ENCODE peak calls at places on chromosomes 5 and 9, in ten cellular contexts. D, B, T, I, M, O, K, X, P and J are unnamed samples.

GRCh38 chr5:54717870-54718269 is 200.3 kb downstream of the SNX18 start:
- DNase-seq in D (no peak), B (no peak), T (no peak), I (no peak), M (no peak), O (no peak), K (no peak), X (no peak), P (no peak), J (no peak)

GRCh38 chr5:36690041-36690941 is 83.9 kb downstream of the SLC1A3 start:
- DNase-seq in D (peak), B (peak), T (peak), I (peak), M (peak), O (peak), K (peak), X (peak), P (peak), J (peak)

GRCh38 chr9:116435706-116436105 is 251.4 kb upstream of the TRIM32 start:
- DNase-seq in D (no peak), B (no peak), T (no peak), I (no peak), M (no peak), O (no peak), K (no peak), X (no peak), P (no peak), J (no peak)

GRCh38 chr5:51380603-51381207 is 2.5 kb upstream of the ISL1 start:
- DNase-seq in D (no peak), B (no peak), T (no peak), I (peak), M (no peak), O (peak), K (no peak), X (no peak), P (no peak), J (no peak)

GRCh38 chr9:97990259-97990658 is 7.1 kb downstream of the ANP32B start:
- DNase-seq in D (no peak), B (no peak), T (no peak), I (no peak), M (no peak), O (peak), K (no peak), X (no peak), P (no peak), J (no peak)

GRCh38 chr5:96896806-96897205 is 20.5 kb downstream of the ERAP2 start:
- DNase-seq in D (no peak), B (no peak), T (no peak), I (no peak), M (no peak), O (no peak), K (no peak), X (no peak), P (no peak), J (no peak)

GRCh38 chr5:142151436-142152382 is 43.1 kb downstream of the NDFIP1 start:
- DNase-seq in D (peak), B (no peak), T (peak), I (peak), M (peak), O (peak), K (no peak), X (no peak), P (peak), J (peak)

GRCh38 chr9:133115604-133116345 is 5.3 kb downstream of the RALGDS start:
- DNase-seq in D (peak), B (peak), T (no peak), I (no peak), M (no peak), O (peak), K (no peak), X (peak), P (no peak), J (no peak)

GRCh38 chr5:180233729-180234128 is 24.7 kb upstream of the RASGEF1C start:
- DNase-seq in D (no peak), B (no peak), T (no peak), I (peak), M (no peak), O (no peak), K (no peak), X (no peak), P (no peak), J (no peak)

GRCh38 chr5:96080557-96080956 is 118.9 kb upstream of the ELL2 start:
- DNase-seq in D (no peak), B (no peak), T (no peak), I (no peak), M (no peak), O (peak), K (no peak), X (no peak), P (no peak), J (no peak)

GRCh38 chr5:93219641-93220145 is 361.3 kb downstream of the NR2F1-AS1 start:
- DNase-seq in D (no peak), B (no peak), T (no peak), I (no peak), M (no peak), O (no peak), K (no peak), X (no peak), P (no peak), J (no peak)

GRCh38 chr9:95313010-95313498 is 4.5 kb downstream of the FANCC start:
- DNase-seq in D (peak), B (peak), T (no peak), I (peak), M (peak), O (peak), K (peak), X (peak), P (peak), J (no peak)

GRCh38 chr9:1460143-1460769 is 410.1 kb downstream of the DMRT2 start:
- DNase-seq in D (no peak), B (no peak), T (no peak), I (peak), M (no peak), O (no peak), K (no peak), X (no peak), P (peak), J (no peak)

GRCh38 chr5:90390933-90391332 is 18.6 kb downstream of the CETN3 start:
- DNase-seq in D (no peak), B (no peak), T (no peak), I (no peak), M (no peak), O (no peak), K (no peak), X (no peak), P (no peak), J (no peak)

GRCh38 chr5:53479656-53480473 is 564 bp upstream of the FST start:
- DNase-seq in D (peak), B (no peak), T (peak), I (peak), M (no peak), O (peak), K (no peak), X (peak), P (peak), J (peak)

GRCh38 chr5:143713331-143714032 is 98.5 kb upstream of the HMHB1 start:
- DNase-seq in D (no peak), B (no peak), T (no peak), I (no peak), M (no peak), O (no peak), K (no peak), X (no peak), P (no peak), J (no peak)

GRCh38 chr9:114289571-114290481 is 33.1 kb upstream of the ORM1 start:
- DNase-seq in D (peak), B (no peak), T (no peak), I (no peak), M (no peak), O (no peak), K (no peak), X (peak), P (no peak), J (no peak)

GRCh38 chr5:146107901-146108300 is 2.5 kb upstream of the PLAC8L1 start:
- DNase-seq in D (no peak), B (no peak), T (no peak), I (no peak), M (no peak), O (no peak), K (no peak), X (no peak), P (no peak), J (no peak)

GRCh38 chr5:61450170-61450815 is 118.2 kb downstream of the ZSWIM6 start:
- DNase-seq in D (no peak), B (no peak), T (no peak), I (no peak), M (peak), O (peak), K (no peak), X (no peak), P (peak), J (no peak)

GRCh38 chr9:5336683-5337082 is 3.0 kb downstream of the RLN1 start:
- DNase-seq in D (no peak), B (no peak), T (peak), I (no peak), M (no peak), O (no peak), K (no peak), X (no peak), P (no peak), J (peak)

GRCh38 chr9:108972626-108973209 is 38.5 kb downstream of the ABITRAM start:
- DNase-seq in D (no peak), B (no peak), T (no peak), I (no peak), M (no peak), O (no peak), K (no peak), X (no peak), P (no peak), J (no peak)

GRCh38 chr5:157971466-157972324 is 112.8 kb upstream of the CLINT1 start:
- DNase-seq in D (peak), B (no peak), T (no peak), I (no peak), M (no peak), O (no peak), K (no peak), X (no peak), P (no peak), J (no peak)

GRCh38 chr5:27784317-27784716 is 745.9 kb upstream of the CDH9 start:
- DNase-seq in D (no peak), B (no peak), T (no peak), I (no peak), M (no peak), O (no peak), K (no peak), X (no peak), P (no peak), J (no peak)

GRCh38 chr9:127114606-127115005 is 7.8 kb downstream of the ANGPTL2 start:
- DNase-seq in D (no peak), B (peak), T (no peak), I (no peak), M (no peak), O (no peak), K (no peak), X (peak), P (no peak), J (no peak)

GRCh38 chr9:68545033-68545705 is 4.5 kb upstream of the TMEM252 start:
- DNase-seq in D (no peak), B (no peak), T (no peak), I (no peak), M (no peak), O (no peak), K (no peak), X (no peak), P (no peak), J (no peak)
- H3K27ac ChIP-seq in D (no peak), B (no peak), T (no peak), I (no peak), M (no peak), O (no peak), K (no peak), X (no peak), P (no peak), J (no peak)

DNA sequence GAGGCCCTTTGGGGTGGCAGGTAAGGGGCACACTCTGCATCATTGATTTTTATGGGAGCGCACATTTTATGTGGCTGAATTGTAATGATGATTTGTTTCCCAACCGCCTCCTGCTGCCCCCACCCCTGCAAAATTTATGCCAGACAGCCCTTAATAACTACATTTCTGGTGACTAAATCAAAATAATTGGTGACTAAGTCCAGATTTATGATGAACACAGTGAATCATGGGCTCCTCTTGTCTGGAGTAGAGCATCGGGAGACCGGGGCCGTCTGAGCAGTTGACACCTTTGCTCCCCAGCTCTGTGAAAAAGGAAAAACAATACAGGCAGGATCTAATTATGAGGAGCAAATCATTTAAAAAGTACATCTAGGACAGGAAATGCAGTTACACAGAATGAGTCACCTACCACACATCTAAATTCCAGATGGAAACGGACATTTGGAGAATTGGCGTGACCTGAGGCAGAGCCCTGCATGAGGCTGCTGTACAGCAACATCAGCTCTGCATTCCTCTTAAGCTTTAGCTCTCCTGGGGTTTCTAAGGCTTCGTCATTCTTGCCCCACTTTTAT is 58.9 kb downstream of the DOCK2 start:
- DNase-seq in D (no peak), B (no peak), T (no peak), I (no peak), M (peak), O (peak), K (no peak), X (peak), P (peak), J (no peak)
- H3K27ac ChIP-seq in D (no peak), B (no peak), T (no peak), I (no peak), M (no peak), O (peak), K (no peak), X (no peak), P (no peak), J (no peak)

GRCh38 chr9:87518702-87519335 is 21.2 kb downstream of the DAPK1 start:
- DNase-seq in D (peak), B (peak), T (no peak), I (no peak), M (no peak), O (no peak), K (no peak), X (peak), P (peak), J (no peak)
- H3K27ac ChIP-seq in D (peak), B (peak), T (peak), I (no peak), M (no peak), O (no peak), K (no peak), X (no peak), P (no peak), J (no peak)

GRCh38 chr9:124759327-124759726 is 11.8 kb downstream of the NR6A1 start:
- DNase-seq in D (no peak), B (no peak), T (no peak), I (no peak), M (no peak), O (no peak), K (no peak), X (no peak), P (no peak), J (no peak)
- H3K27ac ChIP-seq in D (no peak), B (no peak), T (no peak), I (no peak), M (no peak), O (no peak), K (no peak), X (no peak), P (no peak), J (no peak)